ENCODE peak calls at places on chromosomes 7 and 10, in eight cellular contexts. A, C, X, K, M, O, R and W are unnamed samples.

GRCh38 chr10:51423121-51423452 is 276.3 kb downstream of the CSTF2T start:
- DNase-seq in M (no peak), O (no peak), A (no peak), X (no peak), K (no peak), R (no peak), C (no peak), W (no peak)

GRCh38 chr7:122748195-122748594 is 45.5 kb upstream of the RNF148 start:
- DNase-seq in R (no peak), A (no peak), O (no peak), M (no peak), X (no peak), K (no peak), C (no peak), W (no peak)

GRCh38 chr7:70893985-70894722 is 237.8 kb upstream of the GALNT17 start:
- DNase-seq in K (no peak), R (no peak), M (no peak), X (no peak), C (no peak), O (no peak), A (no peak), W (no peak)

GRCh38 chr10:95513941-95514392 is 47.2 kb downstream of the SORBS1 start:
- DNase-seq in M (peak), C (no peak), X (no peak), K (no peak), O (peak), A (no peak), R (no peak), W (no peak)

GRCh38 chr10:109166935-109167334 is 756.4 kb downstream of the XPNPEP1 start:
- DNase-seq in C (no peak), K (no peak), M (peak), X (no peak), R (no peak), O (no peak), A (no peak), W (no peak)

GRCh38 chr7:4769753-4770152 is 5.7 kb upstream of the AP5Z1 start:
- DNase-seq in C (no peak), M (peak), R (no peak), O (no peak), X (no peak), A (no peak), K (no peak), W (no peak)

GRCh38 chr10:103197177-103197576 is 4.1 kb upstream of the NT5C2 start:
- DNase-seq in X (no peak), A (no peak), K (no peak), M (peak), C (no peak), R (peak), O (peak), W (no peak)

GRCh38 chr7:121558288-121558687 is 162.2 kb upstream of the FAM3C start:
- DNase-seq in C (no peak), M (no peak), A (no peak), O (no peak), X (no peak), K (peak), R (no peak), W (no peak)

GRCh38 chr7:77866791-77867190 is 68.2 kb downstream of the PHTF2 start:
- DNase-seq in O (no peak), C (no peak), X (no peak), A (no peak), K (no peak), M (peak), R (no peak), W (peak)

GRCh38 chr10:83983578-83984255 is 155.6 kb upstream of the GHITM start:
- DNase-seq in A (no peak), R (no peak), X (no peak), K (no peak), O (no peak), M (peak), C (no peak), W (no peak)

GRCh38 chr10:132951926-132952325 is 9.6 kb upstream of the CFAP46 start:
- DNase-seq in K (no peak), O (no peak), C (no peak), A (no peak), X (no peak), M (no peak), R (no peak), W (no peak)

GRCh38 chr7:110412614-110413013 is 678.3 kb upstream of the LRRN3 start:
- DNase-seq in M (no peak), O (no peak), K (no peak), R (no peak), A (no peak), X (no peak), C (no peak), W (no peak)

GRCh38 chr10:102163342-102163989 is 11.3 kb downstream of the NOLC1 start:
- DNase-seq in R (no peak), M (no peak), C (no peak), X (no peak), O (no peak), K (no peak), A (no peak), W (no peak)

GRCh38 chr7:28126047-28127041 is 54.3 kb downstream of the JAZF1 start:
- DNase-seq in M (no peak), A (no peak), C (no peak), X (no peak), O (no peak), R (no peak), K (no peak), W (no peak)

GRCh38 chr7:39392151-39392550 is 174.1 kb upstream of the YAE1 start:
- DNase-seq in K (no peak), C (no peak), A (no peak), O (no peak), M (no peak), R (no peak), X (no peak), W (no peak)

GRCh38 chr7:39384386-39384785 is 181.8 kb upstream of the YAE1 start:
- DNase-seq in O (no peak), X (no peak), A (no peak), C (no peak), R (no peak), M (no peak), K (no peak), W (no peak)

GRCh38 chr7:39386718-39387117 is 179.5 kb upstream of the YAE1 start:
- DNase-seq in R (no peak), O (no peak), C (no peak), A (no peak), M (no peak), X (no peak), K (no peak), W (no peak)
- TF ChIP-seq CTCF in R (no peak), O (no peak), C (no peak), A (no peak), M (no peak), X (no peak), K (no peak), W (no peak)

GRCh38 chr10:43408331-43408709 is 666 bp downstream of the HNRNPF start:
- DNase-seq in X (no peak), M (no peak), A (no peak), O (no peak), R (no peak), K (no peak), C (no peak), W (no peak)
- TF ChIP-seq CTCF in X (no peak), M (no peak), A (no peak), O (no peak), R (no peak), K (no peak), C (no peak), W (peak)

GRCh38 chr7:40899651-40900507 is 765.1 kb downstream of the SUGCT start:
- DNase-seq in A (no peak), R (no peak), M (peak), K (no peak), C (no peak), X (no peak), O (peak), W (no peak)
- TF ChIP-seq CTCF in A (no peak), R (no peak), M (no peak), K (no peak), C (no peak), X (no peak), O (no peak), W (no peak)

DNA sequence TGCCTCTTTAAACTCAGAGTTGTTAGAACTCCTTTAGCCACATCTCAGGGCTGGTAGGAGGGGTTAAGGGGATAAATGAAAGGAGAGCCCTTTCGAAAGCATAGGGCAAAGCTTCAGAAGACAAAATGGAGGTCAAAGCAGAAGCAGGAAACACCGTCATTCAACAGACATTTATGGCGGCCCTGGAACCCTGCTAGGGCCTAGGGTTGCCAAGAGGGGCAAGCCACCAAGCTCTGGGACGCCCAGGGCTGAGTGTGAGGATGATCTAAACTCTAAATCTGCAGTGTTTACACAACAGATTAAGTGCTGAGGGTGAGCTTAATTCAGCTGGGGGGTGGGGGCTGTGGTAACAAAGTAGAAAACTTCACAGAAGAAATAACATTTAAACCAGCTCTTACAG is 79.0 kb upstream of the NFE2L3 start:
- DNase-seq in X (no peak), O (no peak), R (no peak), A (no peak), M (no peak), C (no peak), K (no peak), W (no peak)
- TF ChIP-seq CTCF in X (no peak), O (no peak), R (no peak), A (no peak), M (no peak), C (no peak), K (no peak), W (no peak)

GRCh38 chr7:15780271-15780670 is 93.8 kb upstream of the MEOX2 start:
- DNase-seq in X (no peak), K (no peak), M (peak), A (no peak), R (no peak), O (no peak), C (peak), W (no peak)

GRCh38 chr7:15781944-15782343 is 95.5 kb upstream of the MEOX2 start:
- DNase-seq in O (no peak), M (no peak), A (no peak), K (no peak), C (no peak), X (no peak), R (no peak), W (no peak)

GRCh38 chr7:15784694-15785030 is 98.2 kb upstream of the MEOX2 start:
- DNase-seq in O (no peak), M (no peak), X (no peak), A (no peak), R (no peak), K (no peak), C (no peak), W (no peak)

GRCh38 chr7:15778191-15778590 is 91.7 kb upstream of the MEOX2 start:
- DNase-seq in X (no peak), O (no peak), R (no peak), M (no peak), A (no peak), K (no peak), C (no peak), W (no peak)

DNA sequence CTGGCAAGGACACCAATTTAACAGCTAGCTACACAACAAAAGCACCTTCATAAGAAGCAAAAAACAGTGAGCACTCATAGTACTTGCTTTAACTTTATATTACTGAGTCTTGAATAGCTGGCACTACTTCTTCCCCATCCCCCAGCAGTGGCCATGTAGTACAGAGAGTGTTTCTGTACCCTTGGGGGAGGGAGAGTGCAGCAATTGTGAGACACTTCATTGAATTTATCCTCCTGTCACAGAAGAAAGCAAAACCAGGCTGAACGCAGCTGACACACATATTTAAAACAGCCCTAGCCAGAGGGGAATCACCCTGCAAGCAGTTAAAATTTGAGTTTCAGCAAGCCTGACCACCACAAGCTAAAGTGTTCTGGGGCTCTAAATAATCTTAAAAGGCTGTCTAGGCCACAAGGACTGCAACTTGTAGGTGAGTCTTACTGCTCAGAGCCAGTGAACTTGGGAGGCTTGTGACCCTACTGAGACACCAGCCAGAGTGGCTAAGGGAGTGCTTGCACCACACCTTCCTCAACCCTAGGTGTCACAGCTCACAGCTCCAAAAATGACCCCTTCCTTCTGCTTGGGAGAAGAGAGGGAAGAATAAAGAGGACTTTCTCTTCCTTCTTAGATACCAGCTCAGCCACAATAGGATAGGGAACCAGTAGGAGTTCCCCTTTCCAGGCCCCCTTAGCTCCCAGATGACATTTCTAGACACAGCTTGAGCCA is 97.6 kb upstream of the MEOX2 start:
- DNase-seq in O (no peak), K (peak), A (no peak), R (no peak), C (no peak), X (no peak), M (no peak), W (no peak)
- TF ChIP-seq CTCF in O (no peak), K (no peak), A (no peak), R (no peak), C (no peak), X (no peak), M (no peak), W (no peak)

DNA sequence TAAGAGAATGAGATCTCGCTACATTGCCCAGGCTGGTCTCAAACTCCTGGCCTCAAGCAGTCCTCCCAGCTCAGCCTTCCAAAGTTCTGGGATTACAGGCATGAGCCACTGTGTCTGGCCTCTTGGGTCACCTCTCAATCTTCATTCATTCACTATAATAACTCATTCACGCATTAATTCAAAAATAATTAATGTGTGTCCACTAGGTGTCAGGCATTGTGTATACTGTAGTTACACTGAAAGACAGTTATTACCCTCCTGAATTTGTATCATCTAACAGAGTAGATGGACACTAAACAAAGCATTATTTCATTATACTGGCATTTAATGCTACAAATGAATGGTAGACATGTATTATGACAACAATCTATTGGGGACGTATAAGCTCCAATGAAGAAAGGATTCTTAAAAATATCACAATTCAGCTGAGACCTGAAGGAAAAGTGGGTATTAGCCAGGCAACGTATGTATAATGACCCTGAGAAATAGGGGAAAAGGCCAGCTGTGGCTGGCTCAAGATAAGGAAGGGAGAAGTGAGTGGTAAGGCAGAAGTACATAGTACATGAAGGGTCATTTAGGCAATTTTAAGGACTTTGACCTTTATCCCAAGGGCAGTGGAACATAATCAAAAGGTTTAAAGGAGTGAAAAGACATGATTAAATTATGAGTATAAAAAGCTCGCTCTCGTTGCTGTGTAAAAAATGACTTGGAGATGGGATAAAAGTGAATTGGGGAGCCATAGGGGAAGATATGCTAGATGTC is 150.7 kb downstream of the BTAF1 start:
- DNase-seq in M (no peak), R (no peak), K (no peak), A (no peak), X (no peak), C (no peak), O (no peak), W (no peak)
- TF ChIP-seq CTCF in M (no peak), R (peak), K (peak), A (no peak), X (no peak), C (no peak), O (no peak), W (no peak)